ENCODE peak calls at places on chromosomes 1 and 21, in nine cellular contexts. One of them, this sample, is unnamed.
A peak's percentile ranks its signal among the peaks of the same experiment; 100 is the strongest.

GRCh38 chr1:38013027-38013588 is 574 bp downstream of the UTP11 start:
- DNase-seq in GM06990: no peak
- DNase-seq in AG10803: peak; percentile 83
- DNase-seq in RWPE1: no peak
- DNase-seq in PC-9: peak; percentile 71
- DNase-seq in endodermal cell: no peak
- DNase-seq in ovary: no peak
- DNase-seq in mesothelial cell of epicardium: no peak
- DNase-seq in cardiac muscle cell: no peak
- DNase-seq in this sample: peak; percentile 41

GRCh38 chr21:46161800-46162592 is 6.6 kb upstream of the FTCD start:
- DNase-seq in GM06990: peak; percentile 9
- DNase-seq in AG10803: no peak
- DNase-seq in RWPE1: no peak
- DNase-seq in PC-9: no peak
- DNase-seq in endodermal cell: no peak
- DNase-seq in ovary: peak; percentile 16
- DNase-seq in mesothelial cell of epicardium: no peak
- DNase-seq in cardiac muscle cell: no peak
- DNase-seq in this sample: no peak

GRCh38 chr1:89259283-89259971 is 13.2 kb downstream of the GBP5 start:
- DNase-seq in GM06990: no peak
- DNase-seq in AG10803: no peak
- DNase-seq in RWPE1: no peak
- DNase-seq in PC-9: no peak
- DNase-seq in endodermal cell: no peak
- DNase-seq in ovary: no peak
- DNase-seq in mesothelial cell of epicardium: no peak
- DNase-seq in cardiac muscle cell: no peak
- DNase-seq in this sample: no peak

GRCh38 chr1:172640146-172640545 is 18.8 kb upstream of the FASLG start:
- DNase-seq in GM06990: no peak
- DNase-seq in AG10803: peak; percentile 71
- DNase-seq in RWPE1: no peak
- DNase-seq in PC-9: no peak
- DNase-seq in endodermal cell: no peak
- DNase-seq in ovary: no peak
- DNase-seq in mesothelial cell of epicardium: no peak
- DNase-seq in cardiac muscle cell: no peak
- DNase-seq in this sample: no peak

GRCh38 chr1:78004719-78005346 is at the start of gene DNAJB4:
- DNase-seq in GM06990: peak; percentile 86
- DNase-seq in AG10803: peak; percentile 96
- DNase-seq in RWPE1: peak; percentile 83
- DNase-seq in PC-9: peak; percentile 96
- DNase-seq in endodermal cell: peak; percentile 75
- DNase-seq in ovary: peak; percentile 39
- DNase-seq in mesothelial cell of epicardium: peak; percentile 42
- DNase-seq in cardiac muscle cell: peak; percentile 96
- DNase-seq in this sample: peak; percentile 75

GRCh38 chr1:84145051-84145450 is 980 bp downstream of the PRKACB start:
- DNase-seq in GM06990: no peak
- DNase-seq in AG10803: no peak
- DNase-seq in RWPE1: no peak
- DNase-seq in PC-9: no peak
- DNase-seq in endodermal cell: no peak
- DNase-seq in ovary: no peak
- DNase-seq in mesothelial cell of epicardium: no peak
- DNase-seq in cardiac muscle cell: no peak
- DNase-seq in this sample: no peak

GRCh38 chr1:111202707-111203623 is 2.5 kb upstream of the DENND2D start:
- DNase-seq in GM06990: peak; percentile 46
- DNase-seq in AG10803: no peak
- DNase-seq in RWPE1: no peak
- DNase-seq in PC-9: peak; percentile 53
- DNase-seq in endodermal cell: peak; percentile 67
- DNase-seq in ovary: no peak
- DNase-seq in mesothelial cell of epicardium: no peak
- DNase-seq in cardiac muscle cell: no peak
- DNase-seq in this sample: no peak

GRCh38 chr1:156797212-156797871 is 19.3 kb downstream of the SH2D2A start:
- DNase-seq in GM06990: no peak
- DNase-seq in AG10803: peak; percentile 49
- DNase-seq in RWPE1: peak; percentile 67
- DNase-seq in PC-9: peak; percentile 54
- DNase-seq in endodermal cell: peak; percentile 89
- DNase-seq in ovary: no peak
- DNase-seq in mesothelial cell of epicardium: peak; percentile 59
- DNase-seq in cardiac muscle cell: peak; percentile 50
- DNase-seq in this sample: peak; percentile 65

GRCh38 chr1:22025368-22026154 is 24.1 kb downstream of the CELA3A start:
- DNase-seq in GM06990: peak; percentile 87
- DNase-seq in AG10803: peak; percentile 74
- DNase-seq in RWPE1: peak; percentile 95
- DNase-seq in PC-9: peak; percentile 85
- DNase-seq in endodermal cell: peak; percentile 94
- DNase-seq in ovary: peak; percentile 82
- DNase-seq in mesothelial cell of epicardium: peak; percentile 86
- DNase-seq in cardiac muscle cell: peak; percentile 92
- DNase-seq in this sample: peak; percentile 81

GRCh38 chr1:232599178-232600041 is 30.5 kb downstream of the SIPA1L2 start:
- DNase-seq in GM06990: no peak
- DNase-seq in AG10803: peak; percentile 35
- DNase-seq in RWPE1: no peak
- DNase-seq in PC-9: no peak
- DNase-seq in endodermal cell: no peak
- DNase-seq in ovary: no peak
- DNase-seq in mesothelial cell of epicardium: no peak
- DNase-seq in cardiac muscle cell: no peak
- DNase-seq in this sample: no peak

GRCh38 chr1:185367218-185367617 is 50.2 kb upstream of the IVNS1ABP start:
- DNase-seq in GM06990: no peak
- DNase-seq in AG10803: no peak
- DNase-seq in RWPE1: no peak
- DNase-seq in PC-9: no peak
- DNase-seq in endodermal cell: no peak
- DNase-seq in ovary: no peak
- DNase-seq in mesothelial cell of epicardium: no peak
- DNase-seq in cardiac muscle cell: no peak
- DNase-seq in this sample: no peak

GRCh38 chr1:12615916-12616708 is 1.9 kb downstream of the DHRS3 start:
- DNase-seq in GM06990: no peak
- DNase-seq in AG10803: peak; percentile 65
- DNase-seq in RWPE1: peak; percentile 23
- DNase-seq in PC-9: peak; percentile 59
- DNase-seq in endodermal cell: peak; percentile 92
- DNase-seq in ovary: no peak
- DNase-seq in mesothelial cell of epicardium: no peak
- DNase-seq in cardiac muscle cell: peak; percentile 49
- DNase-seq in this sample: no peak

GRCh38 chr1:82388679-82389078 is 587.9 kb downstream of the ADGRL2 start:
- DNase-seq in GM06990: no peak
- DNase-seq in AG10803: no peak
- DNase-seq in RWPE1: peak; percentile 80
- DNase-seq in PC-9: no peak
- DNase-seq in endodermal cell: no peak
- DNase-seq in ovary: no peak
- DNase-seq in mesothelial cell of epicardium: peak; percentile 45
- DNase-seq in cardiac muscle cell: peak; percentile 71
- DNase-seq in this sample: no peak

GRCh38 chr1:231126181-231126580 is 35.7 kb upstream of the TRIM67 start:
- DNase-seq in GM06990: no peak
- DNase-seq in AG10803: no peak
- DNase-seq in RWPE1: no peak
- DNase-seq in PC-9: no peak
- DNase-seq in endodermal cell: no peak
- DNase-seq in ovary: no peak
- DNase-seq in mesothelial cell of epicardium: no peak
- DNase-seq in cardiac muscle cell: no peak
- DNase-seq in this sample: no peak

GRCh38 chr1:177907000-177907399 is 62.9 kb downstream of the SEC16B start:
- DNase-seq in GM06990: no peak
- DNase-seq in AG10803: no peak
- DNase-seq in RWPE1: peak; percentile 40
- DNase-seq in PC-9: no peak
- DNase-seq in endodermal cell: no peak
- DNase-seq in ovary: no peak
- DNase-seq in mesothelial cell of epicardium: no peak
- DNase-seq in cardiac muscle cell: no peak
- DNase-seq in this sample: no peak

GRCh38 chr1:29197590-29197924 is 15.9 kb upstream of the SRSF4 start:
- DNase-seq in GM06990: no peak
- DNase-seq in AG10803: peak; percentile 50
- DNase-seq in RWPE1: no peak
- DNase-seq in PC-9: no peak
- DNase-seq in endodermal cell: peak; percentile 89
- DNase-seq in ovary: no peak
- DNase-seq in mesothelial cell of epicardium: no peak
- DNase-seq in cardiac muscle cell: peak; percentile 87
- DNase-seq in this sample: peak; percentile 49

GRCh38 chr1:155010211-155010918 is 7.8 kb downstream of the ZBTB7B start:
- DNase-seq in GM06990: no peak
- DNase-seq in AG10803: no peak
- DNase-seq in RWPE1: no peak
- DNase-seq in PC-9: no peak
- DNase-seq in endodermal cell: no peak
- DNase-seq in ovary: no peak
- DNase-seq in mesothelial cell of epicardium: no peak
- DNase-seq in cardiac muscle cell: no peak
- DNase-seq in this sample: no peak

GRCh38 chr1:5475572-5475971 is 516.7 kb downstream of the NPHP4 start:
- DNase-seq in GM06990: no peak
- DNase-seq in AG10803: no peak
- DNase-seq in RWPE1: no peak
- DNase-seq in PC-9: no peak
- DNase-seq in endodermal cell: no peak
- DNase-seq in ovary: no peak
- DNase-seq in mesothelial cell of epicardium: no peak
- DNase-seq in cardiac muscle cell: no peak
- DNase-seq in this sample: no peak

GRCh38 chr1:202959276-202959620 is 1.1 kb upstream of the ADIPOR1 start:
- DNase-seq in GM06990: no peak
- DNase-seq in AG10803: peak; percentile 25
- DNase-seq in RWPE1: peak; percentile 83
- DNase-seq in PC-9: peak; percentile 96
- DNase-seq in endodermal cell: no peak
- DNase-seq in ovary: no peak
- DNase-seq in mesothelial cell of epicardium: no peak
- DNase-seq in cardiac muscle cell: no peak
- DNase-seq in this sample: no peak

GRCh38 chr1:171486048-171486519 is 754 bp downstream of the PRRC2C start:
- DNase-seq in GM06990: no peak
- DNase-seq in AG10803: peak; percentile 66
- DNase-seq in RWPE1: peak; percentile 33
- DNase-seq in PC-9: peak; percentile 59
- DNase-seq in endodermal cell: peak; percentile 80
- DNase-seq in ovary: no peak
- DNase-seq in mesothelial cell of epicardium: no peak
- DNase-seq in cardiac muscle cell: peak; percentile 65
- DNase-seq in this sample: peak; percentile 36

GRCh38 chr21:15401331-15401730 is 328.5 kb upstream of the USP25 start:
- DNase-seq in GM06990: no peak
- DNase-seq in AG10803: no peak
- DNase-seq in RWPE1: no peak
- DNase-seq in PC-9: no peak
- DNase-seq in endodermal cell: no peak
- DNase-seq in ovary: no peak
- DNase-seq in mesothelial cell of epicardium: no peak
- DNase-seq in cardiac muscle cell: no peak
- DNase-seq in this sample: no peak

GRCh38 chr1:226973898-226974543 is 33.9 kb downstream of the COQ8A start:
- DNase-seq in GM06990: no peak
- DNase-seq in AG10803: peak; percentile 58
- DNase-seq in RWPE1: peak; percentile 47
- DNase-seq in PC-9: peak; percentile 41
- DNase-seq in endodermal cell: peak; percentile 47
- DNase-seq in ovary: peak; percentile 75
- DNase-seq in mesothelial cell of epicardium: no peak
- DNase-seq in cardiac muscle cell: no peak
- DNase-seq in this sample: no peak

GRCh38 chr1:15062479-15063099 is 91.0 kb upstream of the TMEM51 start:
- DNase-seq in GM06990: no peak
- DNase-seq in AG10803: no peak
- DNase-seq in RWPE1: no peak
- DNase-seq in PC-9: no peak
- DNase-seq in endodermal cell: peak; percentile 63
- DNase-seq in ovary: no peak
- DNase-seq in mesothelial cell of epicardium: no peak
- DNase-seq in cardiac muscle cell: no peak
- DNase-seq in this sample: no peak
- TF ChIP-seq CTCF in GM06990: peak; percentile 58
- TF ChIP-seq CTCF in AG10803: peak; percentile 56
- TF ChIP-seq CTCF in RWPE1: peak; percentile 9
- TF ChIP-seq CTCF in PC-9: peak; percentile 67
- TF ChIP-seq CTCF in endodermal cell: peak; percentile 83
- TF ChIP-seq CTCF in ovary: no peak
- TF ChIP-seq CTCF in mesothelial cell of epicardium: peak; percentile 95
- TF ChIP-seq CTCF in cardiac muscle cell: peak; percentile 44
- TF ChIP-seq CTCF in this sample: peak; percentile 5

GRCh38 chr1:41918450-41919043 is at the start of gene HIVEP3:
- DNase-seq in GM06990: no peak
- DNase-seq in AG10803: peak; percentile 25
- DNase-seq in RWPE1: peak; percentile 44
- DNase-seq in PC-9: peak; percentile 50
- DNase-seq in endodermal cell: no peak
- DNase-seq in ovary: peak; percentile 11
- DNase-seq in mesothelial cell of epicardium: no peak
- DNase-seq in cardiac muscle cell: peak; percentile 37
- DNase-seq in this sample: no peak
- TF ChIP-seq CTCF in GM06990: no peak
- TF ChIP-seq CTCF in AG10803: peak; percentile 50
- TF ChIP-seq CTCF in RWPE1: peak; percentile 11
- TF ChIP-seq CTCF in PC-9: no peak
- TF ChIP-seq CTCF in endodermal cell: peak; percentile 52
- TF ChIP-seq CTCF in ovary: no peak
- TF ChIP-seq CTCF in mesothelial cell of epicardium: no peak
- TF ChIP-seq CTCF in cardiac muscle cell: peak; percentile 7
- TF ChIP-seq CTCF in this sample: no peak

GRCh38 chr1:56817716-56818463 is 1.3 kb downstream of the FYB2 start:
- DNase-seq in GM06990: no peak
- DNase-seq in AG10803: peak; percentile 66
- DNase-seq in RWPE1: no peak
- DNase-seq in PC-9: no peak
- DNase-seq in endodermal cell: no peak
- DNase-seq in ovary: no peak
- DNase-seq in mesothelial cell of epicardium: no peak
- DNase-seq in cardiac muscle cell: no peak
- DNase-seq in this sample: no peak
- TF ChIP-seq CTCF in GM06990: no peak
- TF ChIP-seq CTCF in AG10803: no peak
- TF ChIP-seq CTCF in RWPE1: no peak
- TF ChIP-seq CTCF in PC-9: no peak
- TF ChIP-seq CTCF in endodermal cell: no peak
- TF ChIP-seq CTCF in ovary: no peak
- TF ChIP-seq CTCF in mesothelial cell of epicardium: no peak
- TF ChIP-seq CTCF in cardiac muscle cell: no peak
- TF ChIP-seq CTCF in this sample: no peak

GRCh38 chr1:8165595-8166360 is 139.7 kb upstream of the ERRFI1 start:
- DNase-seq in GM06990: no peak
- DNase-seq in AG10803: no peak
- DNase-seq in RWPE1: no peak
- DNase-seq in PC-9: no peak
- DNase-seq in endodermal cell: peak; percentile 86
- DNase-seq in ovary: no peak
- DNase-seq in mesothelial cell of epicardium: no peak
- DNase-seq in cardiac muscle cell: no peak
- DNase-seq in this sample: no peak
- TF ChIP-seq CTCF in GM06990: no peak
- TF ChIP-seq CTCF in AG10803: no peak
- TF ChIP-seq CTCF in RWPE1: no peak
- TF ChIP-seq CTCF in PC-9: peak; percentile 22
- TF ChIP-seq CTCF in endodermal cell: peak; percentile 74
- TF ChIP-seq CTCF in ovary: no peak
- TF ChIP-seq CTCF in mesothelial cell of epicardium: no peak
- TF ChIP-seq CTCF in cardiac muscle cell: peak; percentile 28
- TF ChIP-seq CTCF in this sample: no peak